ENCODE peak calls at places on chromosomes 16 and 17, in five cellular contexts. T is fibroblast of villous mesenchyme, L is EL, O is SK-MEL-5, F is BE2C. E is an unnamed sample.

GRCh38 chr16:4371481-4372314 is at the start of gene VASN:
- DNase-seq in F (peak; percentile 88), O (peak; percentile 49), T (peak; percentile 83), L (peak; percentile 85), E (peak; percentile 70)

GRCh38 chr17:68576811-68577551 is 24.2 kb downstream of the FAM20A start:
- DNase-seq in T (peak; percentile 77), F (no peak), L (peak; percentile 75), O (no peak), E (no peak)

GRCh38 chr17:77836557-77837041 is 121.9 kb upstream of the TNRC6C start:
- DNase-seq in O (no peak), F (no peak), L (peak; percentile 52), T (peak; percentile 7), E (peak; percentile 77)

GRCh38 chr16:72013888-72014538 is 5.5 kb downstream of the DHODH start:
- DNase-seq in L (no peak), T (peak; percentile 82), F (no peak), O (no peak), E (no peak)

GRCh38 chr16:81804134-81804610 is 25.1 kb downstream of the PLCG2 start:
- DNase-seq in L (no peak), O (no peak), F (no peak), T (no peak), E (no peak)

GRCh38 chr16:71808593-71809449 is at the start of gene AP1G1:
- DNase-seq in L (peak; percentile 97), T (peak; percentile 99), F (peak; percentile 94), O (peak; percentile 97), E (peak; percentile 95)

GRCh38 chr17:28181568-28181967 is 137.4 kb upstream of the TMEM97 start:
- DNase-seq in T (no peak), O (no peak), L (no peak), F (no peak), E (no peak)

GRCh38 chr16:68800257-68800875 is 43.0 kb upstream of the TANGO6 start:
- DNase-seq in T (peak; percentile 79), F (peak; percentile 48), O (peak; percentile 90), L (peak; percentile 84), E (peak; percentile 56)

GRCh38 chr16:17293813-17294558 is 176.8 kb downstream of the XYLT1 start:
- DNase-seq in L (no peak), O (no peak), F (no peak), T (no peak), E (no peak)

GRCh38 chr17:65727832-65728231 is 166.4 kb upstream of the AXIN2 start:
- DNase-seq in T (no peak), O (no peak), F (no peak), L (no peak), E (no peak)

GRCh38 chr17:14103821-14104220 is 34.5 kb downstream of the COX10 start:
- DNase-seq in O (no peak), T (no peak), F (no peak), L (no peak), E (no peak)

GRCh38 chr16:24132048-24132796 is 123.9 kb upstream of the CACNG3 start:
- DNase-seq in L (no peak), O (no peak), T (no peak), F (no peak), E (no peak)

GRCh38 chr17:35068249-35068648 is 4.7 kb upstream of the RFFL start:
- DNase-seq in L (no peak), T (no peak), O (no peak), F (no peak), E (no peak)

GRCh38 chr16:84555418-84556196 is 51.1 kb upstream of the MEAK7 start:
- DNase-seq in L (no peak), O (no peak), F (no peak), T (no peak), E (no peak)

GRCh38 chr16:85187002-85187401 is 74.7 kb upstream of the CIBAR2 start:
- DNase-seq in F (peak; percentile 76), O (no peak), L (peak; percentile 77), T (peak; percentile 69), E (no peak)

GRCh38 chr17:38892620-38893019 is 22.8 kb downstream of the LASP1 start:
- DNase-seq in F (no peak), O (no peak), L (no peak), T (no peak), E (no peak)

GRCh38 chr16:89700649-89701424 is 668 bp downstream of the SPATA2L start:
- DNase-seq in O (no peak), L (peak; percentile 50), F (peak; percentile 77), T (peak; percentile 56), E (peak; percentile 62)

GRCh38 chr17:42365136-42365535 is 23.1 kb downstream of the STAT3 start:
- DNase-seq in O (no peak), F (no peak), T (peak; percentile 90), L (peak; percentile 79), E (no peak)

GRCh38 chr17:47735536-47736011 is 2.5 kb downstream of the TBX21 start:
- DNase-seq in O (no peak), L (no peak), F (no peak), T (no peak), E (no peak)

GRCh38 chr16:83917152-83918120 is 18.5 kb downstream of the MLYCD start:
- DNase-seq in F (no peak), L (no peak), O (no peak), T (no peak), E (no peak)

GRCh38 chr17:7460850-7461660 is 16.2 kb downstream of the CHRNB1 start:
- DNase-seq in O (no peak), F (no peak), L (no peak), T (no peak), E (no peak)

GRCh38 chr17:35101725-35102124 is 17.9 kb downstream of the RAD51D start:
- DNase-seq in L (no peak), O (no peak), T (no peak), F (no peak), E (no peak)

GRCh38 chr17:35765731-35766488 is 5.2 kb downstream of the C17orf50 start:
- DNase-seq in F (no peak), O (no peak), T (no peak), L (no peak), E (no peak)

GRCh38 chr16:66751992-66752322 is 548 bp upstream of the DYNC1LI2 start:
- DNase-seq in O (no peak), L (no peak), T (no peak), F (no peak), E (no peak)

GRCh38 chr16:58419241-58420012 is 27.2 kb downstream of the GINS3 start:
- DNase-seq in F (no peak), L (no peak), O (no peak), T (no peak), E (no peak)

GRCh38 chr17:39402279-39402889 is 958 bp upstream of the FBXL20 start:
- DNase-seq in O (peak; percentile 96), L (peak; percentile 97), F (peak; percentile 96), T (peak; percentile 92), E (peak; percentile 73)

E was measured in Caki2.